ENCODE peak calls at places on chromosomes 7 and 10, in eight cellular contexts. E is glutamatergic neuron, A is MCF 10A, L is left ventricle myocardium inferior, C is NB4, O is progenitor cell of endocrine pancreas, N is dorsolateral prefrontal cortex, G is AG10803. W is an unnamed sample.

GRCh38 chr10:69731698-69732097 is 70.0 kb upstream of the COL13A1 start:
- DNase-seq in E (no peak), A (no peak), L (no peak), C (no peak), O (no peak), N (no peak), G (no peak), W (no peak)

GRCh38 chr7:151086802-151087246 is 549 bp downstream of the AGAP3 start:
- DNase-seq in E (peak), A (peak), L (no peak), C (peak), O (no peak), N (no peak), G (no peak), W (no peak)

GRCh38 chr7:72709909-72710308 is 118.1 kb downstream of the TYW1B start:
- DNase-seq in E (no peak), A (no peak), L (no peak), C (no peak), O (no peak), N (no peak), G (no peak), W (no peak)

GRCh38 chr7:157372300-157373232 is 35.8 kb downstream of the DNAJB6 start:
- DNase-seq in E (no peak), A (no peak), L (no peak), C (no peak), O (no peak), N (no peak), G (no peak), W (no peak)

GRCh38 chr10:112389147-112389822 is 15.4 kb downstream of the ACSL5 start:
- DNase-seq in E (no peak), A (peak), L (no peak), C (peak), O (no peak), N (no peak), G (peak), W (peak)

GRCh38 chr10:86301431-86301830 is 65.2 kb downstream of the GRID1 start:
- DNase-seq in E (no peak), A (no peak), L (no peak), C (no peak), O (no peak), N (no peak), G (no peak), W (no peak)

GRCh38 chr7:140541513-140542192 is 62.3 kb upstream of the MKRN1 start:
- DNase-seq in E (peak), A (peak), L (peak), C (no peak), O (peak), N (no peak), G (peak), W (peak)

GRCh38 chr10:121579656-121580055 is 18.6 kb downstream of the FGFR2 start:
- DNase-seq in E (no peak), A (no peak), L (no peak), C (no peak), O (no peak), N (no peak), G (no peak), W (no peak)

GRCh38 chr10:100562806-100563293 is 27.1 kb downstream of the HIF1AN start:
- DNase-seq in E (peak), A (peak), L (no peak), C (peak), O (no peak), N (peak), G (peak), W (peak)

GRCh38 chr10:129440247-129440646 is 26.8 kb upstream of the MGMT start:
- DNase-seq in E (no peak), A (peak), L (no peak), C (no peak), O (no peak), N (no peak), G (no peak), W (no peak)

GRCh38 chr7:152136623-152137022 is 111.1 kb downstream of the GALNT11 start:
- DNase-seq in E (no peak), A (no peak), L (no peak), C (no peak), O (no peak), N (no peak), G (peak), W (no peak)

GRCh38 chr7:29314148-29314547 is 119.6 kb downstream of the CHN2 start:
- DNase-seq in E (no peak), A (no peak), L (no peak), C (no peak), O (no peak), N (no peak), G (no peak), W (no peak)

GRCh38 chr10:67110286-67110685 is 184.4 kb downstream of the LRRTM3 start:
- DNase-seq in E (no peak), A (no peak), L (no peak), C (no peak), O (no peak), N (no peak), G (no peak), W (no peak)

GRCh38 chr10:15562116-15562515 is 157.6 kb downstream of the ITGA8 start:
- DNase-seq in E (no peak), A (no peak), L (no peak), C (no peak), O (no peak), N (no peak), G (no peak), W (no peak)

GRCh38 chr10:18472977-18473376 is 178.4 kb downstream of the NSUN6 start:
- DNase-seq in E (no peak), A (peak), L (no peak), C (peak), O (no peak), N (no peak), G (no peak), W (no peak)

GRCh38 chr7:102444961-102445673 is 11.7 kb downstream of the ORAI2 start:
- DNase-seq in E (no peak), A (no peak), L (no peak), C (no peak), O (no peak), N (no peak), G (no peak), W (no peak)

GRCh38 chr7:43721193-43721806 is 8.0 kb downstream of the COA1 start:
- DNase-seq in E (no peak), A (peak), L (no peak), C (peak), O (no peak), N (no peak), G (peak), W (no peak)

GRCh38 chr7:5172196-5172800 is 17.7 kb upstream of the WIPI2 start:
- DNase-seq in E (no peak), A (no peak), L (no peak), C (no peak), O (no peak), N (no peak), G (no peak), W (no peak)

GRCh38 chr10:124588736-124589451 is 127.3 kb downstream of the LHPP start:
- DNase-seq in E (peak), A (no peak), L (peak), C (peak), O (no peak), N (peak), G (no peak), W (peak)

GRCh38 chr10:87868277-87868676 is 4.9 kb downstream of the PTEN start:
- DNase-seq in E (no peak), A (peak), L (no peak), C (no peak), O (no peak), N (no peak), G (no peak), W (no peak)

GRCh38 chr7:66697451-66698438 is 42.8 kb upstream of the RABGEF1 start:
- DNase-seq in E (no peak), A (peak), L (peak), C (no peak), O (no peak), N (peak), G (peak), W (no peak)

GRCh38 chr10:7094781-7095180 is 316.1 kb downstream of the SFMBT2 start:
- DNase-seq in E (no peak), A (no peak), L (no peak), C (no peak), O (no peak), N (no peak), G (no peak), W (no peak)

GRCh38 chr10:58475322-58476277 is 37.1 kb upstream of the BICC1 start:
- DNase-seq in E (no peak), A (peak), L (no peak), C (no peak), O (no peak), N (no peak), G (peak), W (no peak)

GRCh38 chr10:75211007-75211735 is 575 bp downstream of the VDAC2 start:
- DNase-seq in E (no peak), A (peak), L (no peak), C (peak), O (no peak), N (no peak), G (peak), W (no peak)

DNA sequence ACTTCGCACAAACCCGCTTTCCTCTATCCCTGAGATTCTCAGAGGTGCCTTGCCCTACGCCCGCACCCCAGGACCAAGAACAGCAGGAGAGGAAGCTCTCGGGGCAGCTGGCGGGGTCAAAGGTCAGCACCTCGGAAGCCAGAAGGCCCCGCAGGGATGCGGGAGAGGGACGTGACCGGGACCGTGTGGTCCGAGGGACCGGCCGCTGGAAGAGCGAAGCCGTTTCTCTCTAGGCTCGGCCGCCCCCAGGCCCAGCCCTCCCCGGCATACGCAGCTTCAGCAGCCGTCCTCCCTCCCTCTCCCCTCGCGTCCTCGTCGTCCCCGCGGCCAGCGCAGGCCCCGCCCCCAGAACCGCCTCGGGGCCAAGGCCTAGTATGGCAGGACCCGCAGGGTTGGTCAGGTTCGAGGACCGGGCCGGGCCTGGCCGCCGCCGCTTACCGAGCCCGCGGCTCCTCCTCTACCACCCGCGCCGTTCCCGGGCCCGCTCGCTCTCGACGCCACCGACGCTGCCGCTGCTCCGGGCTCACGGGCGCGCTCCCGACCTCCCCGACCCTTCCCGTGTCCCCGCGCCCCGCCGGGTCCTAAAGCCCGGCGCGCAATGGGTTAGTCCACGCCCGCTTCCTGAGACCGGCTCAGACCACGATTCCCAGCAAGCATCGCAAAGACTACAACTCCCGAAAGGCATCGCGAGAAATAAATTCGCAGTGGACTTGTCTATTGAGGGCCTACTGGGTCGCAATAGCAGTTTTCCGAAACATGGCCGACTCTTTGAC is at the start of gene ARMH3:
- DNase-seq in E (peak), A (peak), L (peak), C (peak), O (peak), N (peak), G (peak), W (peak)
- TF ChIP-seq CTCF in E (no peak), A (no peak), L (no peak), C (no peak), O (no peak), N (no peak), G (no peak), W (no peak)

GRCh38 chr7:108244110-108244509 is 113.9 kb upstream of the LAMB4 start:
- DNase-seq in E (no peak), A (no peak), L (no peak), C (no peak), O (no peak), N (no peak), G (no peak), W (no peak)

GRCh38 chr7:108248418-108248817 is 118.3 kb upstream of the LAMB4 start:
- DNase-seq in E (no peak), A (no peak), L (no peak), C (no peak), O (no peak), N (no peak), G (no peak), W (no peak)

GRCh38 chr7:108247646-108248045 is 117.5 kb upstream of the LAMB4 start:
- DNase-seq in E (no peak), A (no peak), L (no peak), C (no peak), O (no peak), N (no peak), G (no peak), W (no peak)

GRCh38 chr7:108245523-108246226 is 115.5 kb upstream of the LAMB4 start:
- DNase-seq in E (no peak), A (no peak), L (no peak), C (no peak), O (no peak), N (no peak), G (no peak), W (no peak)

GRCh38 chr7:108246227-108246837 is 116.2 kb upstream of the LAMB4 start:
- DNase-seq in E (no peak), A (peak), L (no peak), C (peak), O (no peak), N (no peak), G (peak), W (peak)
- TF ChIP-seq CTCF in E (no peak), A (no peak), L (no peak), C (no peak), O (no peak), N (no peak), G (no peak), W (peak)

DNA sequence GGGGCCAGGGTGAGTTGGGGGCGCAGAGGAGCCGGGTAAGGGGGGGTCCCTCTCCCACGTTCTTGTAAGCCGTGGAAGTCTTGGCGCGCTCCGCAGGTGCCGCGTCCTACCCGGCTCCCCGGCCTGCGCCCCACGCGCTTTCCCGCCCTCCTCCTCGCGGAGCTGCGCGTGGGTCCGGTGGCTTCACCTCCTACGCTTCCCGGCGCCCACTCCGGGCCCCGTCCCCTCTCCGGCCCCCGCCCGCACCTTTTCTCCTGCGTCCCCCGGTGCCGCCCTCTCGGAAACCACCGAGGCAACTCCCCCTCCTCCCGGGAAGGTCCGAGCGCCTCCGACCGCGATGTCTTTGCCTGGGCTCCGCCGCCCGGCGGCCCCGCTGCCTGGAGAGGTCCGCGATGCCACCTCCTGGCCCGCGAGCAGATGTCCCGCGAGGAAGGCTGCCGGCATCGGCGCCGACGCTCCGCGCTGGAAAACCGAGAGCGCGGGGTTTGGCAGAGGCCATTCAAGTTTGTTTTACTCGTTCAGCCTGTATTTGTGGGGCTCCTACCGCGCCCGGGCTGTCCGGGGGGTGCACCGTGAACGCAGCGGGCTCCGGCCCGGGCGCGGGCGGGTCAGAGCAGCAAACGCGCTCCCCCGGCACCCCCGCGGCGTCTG is 2.4 kb upstream of the NKX6-2 start:
- DNase-seq in E (peak), A (no peak), L (no peak), C (no peak), O (no peak), N (peak), G (peak), W (no peak)
- TF ChIP-seq CTCF in E (no peak), A (no peak), L (peak), C (no peak), O (peak), N (peak), G (peak), W (peak)

GRCh38 chr10:131314148-131314547 is 2.6 kb upstream of the TCERG1L start:
- DNase-seq in E (no peak), A (no peak), L (no peak), C (no peak), O (no peak), N (no peak), G (no peak), W (no peak)

GRCh38 chr10:131313377-131313776 is 1.9 kb upstream of the TCERG1L start:
- DNase-seq in E (no peak), A (no peak), L (no peak), C (no peak), O (no peak), N (no peak), G (no peak), W (no peak)

GRCh38 chr10:131311661-131312260 is at the start of gene TCERG1L:
- DNase-seq in E (peak), A (no peak), L (no peak), C (no peak), O (peak), N (peak), G (no peak), W (no peak)

GRCh38 chr10:131310904-131311660 is 439 bp downstream of the TCERG1L start:
- DNase-seq in E (no peak), A (no peak), L (no peak), C (no peak), O (peak), N (no peak), G (no peak), W (no peak)

DNA sequence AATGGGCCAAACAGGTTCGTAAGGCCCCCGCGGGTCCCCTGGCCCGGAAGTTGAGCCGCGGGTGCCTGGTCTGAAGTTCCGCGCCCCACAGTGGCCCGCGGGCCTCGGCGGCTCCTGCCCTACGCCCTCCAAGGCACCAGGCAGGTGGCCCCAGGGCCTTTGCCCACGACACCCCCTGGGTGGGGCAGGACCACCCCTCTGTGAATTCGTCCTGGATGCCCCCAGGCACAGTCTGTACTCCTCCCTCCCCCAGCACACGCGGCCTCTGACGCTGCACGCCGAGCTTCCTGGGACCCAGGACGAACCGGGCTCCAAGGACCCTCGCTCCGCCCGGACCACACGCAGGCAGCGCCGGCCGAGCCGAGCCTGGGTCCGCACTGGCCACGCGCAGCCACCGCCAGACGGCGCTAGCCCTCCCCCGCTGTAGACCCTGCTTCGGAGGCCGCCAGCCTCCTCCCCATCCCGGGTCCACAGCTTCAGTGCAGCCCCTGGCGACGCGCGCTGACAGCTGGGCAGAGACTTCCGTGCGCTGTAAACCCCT is 810 bp upstream of the TCERG1L start:
- DNase-seq in E (peak), A (no peak), L (no peak), C (no peak), O (peak), N (no peak), G (no peak), W (no peak)
- TF ChIP-seq CTCF in E (peak), A (no peak), L (peak), C (no peak), O (peak), N (peak), G (no peak), W (no peak)

GRCh38 chr7:38317457-38318037 is 44.1 kb upstream of the TARP start:
- DNase-seq in E (no peak), A (no peak), L (no peak), C (peak), O (no peak), N (no peak), G (no peak), W (no peak)
- TF ChIP-seq CTCF in E (no peak), A (no peak), L (no peak), C (peak), O (no peak), N (no peak), G (no peak), W (no peak)

GRCh38 chr7:33982425-33982786 is 77.1 kb downstream of the BMPER start:
- DNase-seq in E (no peak), A (peak), L (no peak), C (peak), O (no peak), N (no peak), G (no peak), W (no peak)
- TF ChIP-seq CTCF in E (peak), A (peak), L (no peak), C (peak), O (peak), N (peak), G (peak), W (peak)

DNA sequence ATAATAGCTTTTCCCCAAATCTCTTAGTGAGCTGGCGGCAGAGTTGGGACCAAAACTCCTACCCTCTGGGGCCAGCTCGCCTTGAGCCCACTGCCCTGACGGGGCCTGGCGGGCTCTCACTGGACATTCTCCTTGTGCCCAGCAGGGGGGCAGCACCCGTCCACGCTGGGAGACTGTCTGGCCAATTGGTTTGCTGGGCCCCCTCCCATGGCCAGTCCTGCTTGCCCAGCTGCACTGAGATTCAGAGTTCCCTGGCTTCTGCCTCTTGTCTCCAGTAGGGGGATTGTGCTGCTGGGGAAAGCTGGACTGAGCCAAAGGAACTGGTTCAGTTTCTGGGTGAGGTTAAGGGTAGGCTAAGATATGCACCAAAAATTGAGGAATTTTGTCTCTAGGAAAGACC is 59.8 kb downstream of the RAMP3 start:
- DNase-seq in E (no peak), A (peak), L (no peak), C (no peak), O (no peak), N (no peak), G (no peak), W (no peak)
- TF ChIP-seq CTCF in E (no peak), A (peak), L (peak), C (peak), O (peak), N (peak), G (peak), W (peak)

GRCh38 chr10:25455980-25456567 is 281.3 kb downstream of the GPR158 start:
- DNase-seq in E (no peak), A (no peak), L (no peak), C (no peak), O (no peak), N (no peak), G (no peak), W (no peak)
- TF ChIP-seq CTCF in E (no peak), A (no peak), L (no peak), C (no peak), O (no peak), N (no peak), G (no peak), W (no peak)

DNA sequence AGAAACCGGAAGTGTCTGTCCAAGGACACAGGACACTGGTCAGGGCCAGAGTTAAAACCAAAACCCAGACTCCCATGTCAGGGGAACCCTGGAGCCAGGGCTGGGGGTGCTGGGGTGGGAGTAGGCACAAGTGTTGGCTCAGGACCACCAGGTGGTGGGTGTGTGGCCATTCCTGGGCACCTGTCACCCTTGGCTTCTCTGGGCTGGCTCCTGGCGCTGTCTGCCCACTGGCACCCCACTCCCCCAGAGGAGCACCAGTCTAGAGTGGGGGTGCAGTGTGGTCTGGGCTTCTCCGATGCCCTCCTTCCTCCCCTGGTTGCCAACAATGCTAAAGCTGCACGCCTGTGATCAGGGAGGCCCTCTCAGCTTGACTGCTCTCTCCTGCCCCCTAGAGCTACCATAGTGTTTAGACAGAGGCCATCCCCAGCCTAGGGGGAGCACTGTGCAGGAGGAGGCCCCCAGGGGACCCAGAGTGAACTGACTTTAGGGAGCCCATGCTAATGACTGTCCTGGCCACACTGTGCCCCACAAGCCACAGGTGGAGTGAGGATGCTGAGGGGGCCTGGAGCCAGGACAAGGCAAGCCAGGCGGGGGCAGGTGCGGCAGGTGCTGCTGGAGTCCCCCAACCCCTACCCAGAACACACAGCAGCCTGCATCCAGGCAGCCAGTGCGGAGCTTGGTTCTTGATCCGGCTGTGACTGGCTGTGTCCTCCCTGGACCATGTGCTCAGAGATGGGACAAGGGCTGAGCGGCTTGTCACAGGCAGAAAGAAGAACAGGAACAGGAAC is 11.0 kb downstream of the RASGEF1A start:
- DNase-seq in E (peak), A (peak), L (no peak), C (peak), O (peak), N (no peak), G (no peak), W (no peak)
- TF ChIP-seq CTCF in E (peak), A (peak), L (no peak), C (peak), O (peak), N (peak), G (peak), W (peak)

W was measured in epithelial cell of proximal tubule.